ENCODE peak calls at places on chromosomes 12 and 14, in seven cellular contexts. E is dorsolateral prefrontal cortex, I is uterus, S is cardiac fibroblast, J is Panc1, W is GM04503, B is M059J. D is an unnamed sample.
A peak's percentile ranks its signal among the peaks of the same experiment; 100 is the strongest.

GRCh38 chr12:20657496-20657895 is 37.6 kb upstream of the SLCO1C1 start:
- DNase-seq in B (no peak), E (no peak), J (no peak), W (no peak), I (no peak), S (no peak), D (no peak)

GRCh38 chr14:69268763-69269162 is 8.8 kb downstream of the GALNT16 start:
- DNase-seq in S (peak; percentile 38), E (no peak), J (no peak), B (peak; percentile 77), I (no peak), W (no peak), D (no peak)

GRCh38 chr14:100865682-100866591 is 37.6 kb downstream of the RTL1 start:
- DNase-seq in W (no peak), J (no peak), B (no peak), S (no peak), E (no peak), I (no peak), D (no peak)

GRCh38 chr12:113797535-113797868 is 168.6 kb downstream of the RBM19 start:
- DNase-seq in S (no peak), I (no peak), J (no peak), B (no peak), E (no peak), W (no peak), D (no peak)

GRCh38 chr12:3187846-3188755 is 110.9 kb downstream of the TSPAN9 start:
- DNase-seq in E (no peak), S (no peak), W (no peak), B (no peak), I (no peak), J (no peak), D (no peak)

GRCh38 chr12:126369487-126370463 is 1304.5 kb downstream of the AACS start:
- DNase-seq in W (no peak), B (peak; percentile 27), E (no peak), J (no peak), S (peak; percentile 12), I (no peak), D (no peak)

GRCh38 chr14:65290830-65291229 is 121.7 kb upstream of the FUT8 start:
- DNase-seq in I (no peak), S (peak; percentile 77), J (no peak), B (peak; percentile 95), E (no peak), W (peak; percentile 85), D (peak; percentile 84)

GRCh38 chr12:45257185-45257585 is 41.3 kb downstream of the ANO6 start:
- DNase-seq in E (no peak), B (no peak), I (no peak), W (no peak), J (no peak), S (no peak), D (no peak)

GRCh38 chr12:114916124-114916523 is 232.1 kb upstream of the TBX3 start:
- DNase-seq in S (peak; percentile 60), J (no peak), W (peak; percentile 84), B (peak; percentile 98), E (no peak), I (no peak), D (no peak)

GRCh38 chr14:92315050-92315785 is 7.7 kb upstream of the SLC24A4 start:
- DNase-seq in S (no peak), J (no peak), B (no peak), W (no peak), I (no peak), E (no peak), D (no peak)

GRCh38 chr14:65237023-65237814 is 134.9 kb upstream of the MAX start:
- DNase-seq in J (no peak), S (peak; percentile 57), B (peak; percentile 80), E (no peak), I (no peak), W (no peak), D (no peak)

GRCh38 chr14:104732931-104733681 is 9.1 kb downstream of the ADSS1 start:
- DNase-seq in S (no peak), B (no peak), E (no peak), I (no peak), W (no peak), J (no peak), D (peak; percentile 45)

GRCh38 chr12:110203546-110203945 is 77.5 kb upstream of the ATP2A2 start:
- DNase-seq in J (no peak), E (no peak), W (no peak), B (no peak), I (no peak), S (no peak), D (no peak)

GRCh38 chr14:103118019-103118662 is 5.1 kb upstream of the TNFAIP2 start:
- DNase-seq in W (no peak), S (peak; percentile 83), B (no peak), E (no peak), J (no peak), I (peak; percentile 72), D (no peak)

GRCh38 chr14:77406718-77407117 is 16.6 kb downstream of the NOXRED1 start:
- DNase-seq in B (no peak), J (no peak), W (no peak), E (no peak), I (no peak), S (peak; percentile 88), D (no peak)

GRCh38 chr14:79101388-79101787 is 931.2 kb downstream of the NRXN3 start:
- DNase-seq in W (no peak), I (no peak), S (no peak), B (no peak), E (no peak), J (no peak), D (no peak)

GRCh38 chr14:56118611-56119181 is 485 bp downstream of the PELI2 start:
- DNase-seq in S (peak; percentile 17), I (peak; percentile 26), E (no peak), B (peak; percentile 9), W (no peak), J (no peak), D (no peak)

GRCh38 chr12:68402422-68402821 is 70.3 kb upstream of the MDM1 start:
- DNase-seq in W (no peak), E (no peak), I (no peak), J (no peak), B (no peak), S (no peak), D (no peak)

GRCh38 chr12:104213952-104214351 is 1.6 kb upstream of the TXNRD1 start:
- DNase-seq in I (no peak), E (no peak), S (peak; percentile 82), W (peak; percentile 98), J (no peak), B (peak; percentile 94), D (peak; percentile 16)

GRCh38 chr14:100056964-100057817 is 8.0 kb upstream of the EVL start:
- DNase-seq in J (no peak), B (no peak), I (no peak), S (peak; percentile 72), W (no peak), E (no peak), D (no peak)

GRCh38 chr12:93167841-93168492 is 209.8 kb upstream of the NUDT4 start:
- DNase-seq in S (peak; percentile 54), I (no peak), J (no peak), B (peak; percentile 46), E (no peak), W (no peak), D (no peak)

GRCh38 chr14:105605501-105606304 is 79.3 kb downstream of the TMEM121 start:
- DNase-seq in W (no peak), J (no peak), I (no peak), E (no peak), B (no peak), S (no peak), D (no peak)

GRCh38 chr12:12705833-12706520 is 10.0 kb upstream of the GPR19 start:
- DNase-seq in S (no peak), E (no peak), B (peak; percentile 23), W (no peak), J (no peak), I (no peak), D (no peak)

GRCh38 chr12:124797321-124797720 is 66.3 kb downstream of the SCARB1 start:
- DNase-seq in E (no peak), B (no peak), S (no peak), W (no peak), I (no peak), J (no peak), D (no peak)

GRCh38 chr12:64883264-64884163 is 59.1 kb downstream of the TBC1D30 start:
- DNase-seq in B (peak; percentile 26), J (no peak), I (no peak), S (no peak), E (no peak), W (no peak), D (no peak)

GRCh38 chr12:29073631-29074239 is 75.3 kb upstream of the FAR2 start:
- DNase-seq in S (peak; percentile 70), B (peak; percentile 47), W (no peak), E (no peak), I (no peak), J (peak; percentile 42), D (peak; percentile 42)

GRCh38 chr12:121495746-121496145 is 85.1 kb downstream of the KDM2B start:
- DNase-seq in J (no peak), B (no peak), E (no peak), I (no peak), S (no peak), W (no peak), D (no peak)

GRCh38 chr12:54657048-54657696 is 9.0 kb upstream of the DCD start:
- DNase-seq in E (no peak), J (no peak), S (no peak), B (no peak), W (no peak), I (no peak), D (no peak)

GRCh38 chr14:95255013-95255412 is 64.7 kb downstream of the CLMN start:
- DNase-seq in B (no peak), I (no peak), J (no peak), S (no peak), E (no peak), W (no peak), D (no peak)

GRCh38 chr14:32473476-32473875 is 144.4 kb downstream of the AKAP6 start:
- DNase-seq in W (peak; percentile 84), B (peak; percentile 57), I (peak; percentile 21), J (no peak), E (no peak), S (peak; percentile 69), D (peak; percentile 68)

GRCh38 chr14:65333926-65334687 is 78.4 kb upstream of the FUT8 start:
- DNase-seq in E (no peak), W (peak; percentile 79), B (peak; percentile 85), I (peak; percentile 20), J (no peak), S (peak; percentile 86), D (no peak)

GRCh38 chr12:89064780-89065179 is 287.5 kb downstream of the DUSP6 start:
- DNase-seq in B (peak; percentile 96), J (no peak), E (no peak), W (peak; percentile 20), S (no peak), I (no peak), D (peak; percentile 69)

GRCh38 chr12:68665016-68665569 is 21.7 kb upstream of the NUP107 start:
- DNase-seq in B (peak; percentile 18), I (no peak), S (peak; percentile 11), W (no peak), J (no peak), E (no peak), D (no peak)

D was measured in PC-9.